ENCODE peak calls at places on chromosomes 16 and 17, in ten cellular contexts. W, D, V, N, F, Y, A, H, Q and G are unnamed samples.

GRCh38 chr16:3490911-3491629 is 4.2 kb downstream of the C16orf90 start:
- DNase-seq in V (no peak), A (no peak), Q (no peak), Y (no peak), N (no peak), F (no peak), D (no peak), W (no peak), H (no peak), G (no peak)

GRCh38 chr17:63437287-63438091 is 8.6 kb downstream of the CYB561 start:
- DNase-seq in H (no peak), F (no peak), D (no peak), N (no peak), W (no peak), A (no peak), V (no peak), Y (no peak), Q (no peak), G (no peak)

GRCh38 chr17:65137076-65137935 is at the start of gene RGS9:
- DNase-seq in A (no peak), Q (peak), Y (peak), F (peak), D (no peak), W (peak), H (peak), N (peak), V (peak), G (peak)

GRCh38 chr16:19840524-19841110 is 44.0 kb downstream of the GPRC5B start:
- DNase-seq in Q (no peak), V (peak), N (peak), H (no peak), W (no peak), D (no peak), F (no peak), Y (no peak), A (no peak), G (no peak)

GRCh38 chr16:22670551-22670970 is 143.4 kb upstream of the HS3ST2 start:
- DNase-seq in F (peak), Y (no peak), D (no peak), A (no peak), V (peak), Q (peak), H (peak), N (no peak), W (no peak), G (peak)

GRCh38 chr17:31582151-31582907 is 190.9 kb downstream of the RAB11FIP4 start:
- DNase-seq in Y (no peak), F (no peak), D (no peak), N (no peak), A (no peak), H (peak), Q (peak), W (no peak), V (no peak), G (no peak)

GRCh38 chr16:77359065-77359502 is 75.8 kb downstream of the ADAMTS18 start:
- DNase-seq in N (no peak), W (peak), Q (no peak), D (no peak), A (no peak), V (no peak), H (peak), Y (no peak), F (no peak), G (no peak)

GRCh38 chr17:17358060-17358751 is 55.0 kb downstream of the NT5M start:
- DNase-seq in A (no peak), Y (no peak), W (no peak), D (no peak), Q (no peak), V (no peak), N (no peak), F (no peak), H (no peak), G (no peak)

GRCh38 chr17:27622914-27623313 is 8.1 kb upstream of the LGALS9 start:
- DNase-seq in V (no peak), Q (peak), F (no peak), D (no peak), Y (no peak), A (no peak), H (no peak), W (no peak), N (no peak), G (no peak)

GRCh38 chr17:9557846-9558245 is 17.8 kb downstream of the STX8 start:
- DNase-seq in D (no peak), N (no peak), F (no peak), V (no peak), Y (no peak), H (no peak), W (no peak), A (no peak), Q (no peak), G (no peak)

GRCh38 chr17:10171057-10171456 is 27.3 kb downstream of the GAS7 start:
- DNase-seq in H (peak), A (no peak), N (no peak), D (no peak), F (no peak), V (no peak), Y (no peak), Q (peak), W (peak), G (no peak)

GRCh38 chr17:76296889-76297288 is 11.2 kb downstream of the QRICH2 start:
- DNase-seq in H (no peak), D (no peak), N (no peak), Q (no peak), V (no peak), F (no peak), Y (no peak), W (no peak), A (no peak), G (no peak)

GRCh38 chr16:87446479-87446878 is 46.3 kb downstream of the ZCCHC14 start:
- DNase-seq in H (no peak), V (no peak), Y (no peak), A (no peak), D (no peak), Q (no peak), F (no peak), W (no peak), N (no peak), G (no peak)

GRCh38 chr17:9904277-9905077 is 594 bp downstream of the RCVRN start:
- DNase-seq in D (no peak), V (no peak), Q (no peak), W (no peak), Y (no peak), N (no peak), F (no peak), A (no peak), H (no peak), G (no peak)

GRCh38 chr16:70582280-70582978 is 58.8 kb downstream of the SF3B3 start:
- DNase-seq in Y (no peak), N (no peak), F (no peak), W (no peak), V (no peak), A (no peak), D (no peak), Q (no peak), H (no peak), G (no peak)

GRCh38 chr16:29663020-29663828 is at the start of gene SPN:
- DNase-seq in A (no peak), H (no peak), V (peak), F (no peak), Y (no peak), D (no peak), N (no peak), Q (no peak), W (no peak), G (no peak)

GRCh38 chr16:50584033-50584722 is 36.0 kb downstream of the NKD1 start:
- DNase-seq in Q (no peak), F (no peak), A (no peak), W (no peak), D (no peak), V (no peak), H (no peak), Y (no peak), N (no peak), G (no peak)

GRCh38 chr17:76736349-76737081 is 616 bp downstream of the SRSF2 start:
- DNase-seq in N (peak), H (peak), Q (peak), A (peak), D (no peak), V (peak), W (peak), F (peak), Y (peak), G (no peak)

GRCh38 chr17:4786111-4786491 is at the start of gene VMO1:
- DNase-seq in V (no peak), Q (no peak), A (no peak), D (no peak), F (no peak), Y (no peak), W (no peak), N (no peak), H (peak), G (no peak)

GRCh38 chr17:67491009-67491677 is 114.1 kb downstream of the PITPNC1 start:
- DNase-seq in V (no peak), Q (peak), F (peak), A (peak), D (peak), N (no peak), W (peak), Y (no peak), H (peak), G (no peak)